ENCODE peak calls at places on chromosomes 2 and 18, in four cellular contexts. R, K, U and O are unnamed samples.

GRCh38 chr2:172693037-172693436 is 42.6 kb upstream of the RAPGEF4 start:
- DNase-seq in R (peak), K (no peak), U (peak), O (peak)

GRCh38 chr18:26791676-26792075 is 73.8 kb downstream of the AQP4 start:
- DNase-seq in R (no peak), K (no peak), U (no peak), O (no peak)

GRCh38 chr2:197873293-197873701 is 68.9 kb downstream of the PLCL1 start:
- DNase-seq in R (no peak), K (no peak), U (peak), O (peak)

GRCh38 chr2:55555977-55556376 is 36.5 kb downstream of the CFAP36 start:
- DNase-seq in R (no peak), K (no peak), U (no peak), O (peak)

GRCh38 chr2:223566398-223566797 is 35.8 kb downstream of the SCG2 start:
- DNase-seq in R (no peak), K (no peak), U (no peak), O (no peak)

GRCh38 chr2:96404446-96405373 is 69.1 kb downstream of the NCAPH start:
- DNase-seq in R (peak), K (no peak), U (no peak), O (no peak)

GRCh38 chr2:179234658-179235240 is 29.9 kb downstream of the SESTD1 start:
- DNase-seq in R (no peak), K (no peak), U (no peak), O (no peak)

GRCh38 chr18:57923606-57924005 is 120.4 kb upstream of the NEDD4L start:
- DNase-seq in R (no peak), K (peak), U (no peak), O (no peak)

GRCh38 chr2:219448776-219449476 is 14.3 kb downstream of the SPEG start:
- DNase-seq in R (no peak), K (peak), U (no peak), O (no peak)

GRCh38 chr2:16189019-16189850 is 248.9 kb downstream of the MYCN start:
- DNase-seq in R (no peak), K (no peak), U (no peak), O (no peak)

GRCh38 chr2:225173909-225174308 is 131.6 kb upstream of the DOCK10 start:
- DNase-seq in R (no peak), K (peak), U (no peak), O (no peak)

GRCh38 chr2:238883315-238884004 is 35.6 kb downstream of the TWIST2 start:
- DNase-seq in R (no peak), K (no peak), U (no peak), O (peak)

GRCh38 chr18:12283256-12283655 is 24.8 kb upstream of the TUBB6 start:
- DNase-seq in R (no peak), K (no peak), U (peak), O (peak)

GRCh38 chr2:154952346-154953010 is 254.0 kb downstream of the KCNJ3 start:
- DNase-seq in R (peak), K (no peak), U (no peak), O (no peak)

GRCh38 chr2:241901018-241901380 is 31.5 kb downstream of the RTP5 start:
- DNase-seq in R (no peak), K (no peak), U (no peak), O (no peak)

GRCh38 chr2:191486584-191487320 is 191.2 kb upstream of the NABP1 start:
- DNase-seq in R (no peak), K (no peak), U (peak), O (peak)

GRCh38 chr2:54809814-54810213 is 86.4 kb downstream of the EML6 start:
- DNase-seq in R (no peak), K (no peak), U (peak), O (peak)

GRCh38 chr2:96580771-96581170 is 44.2 kb downstream of the ARID5A start:
- DNase-seq in R (no peak), K (no peak), U (no peak), O (peak)

GRCh38 chr18:26205318-26205717 is 20.9 kb upstream of the TAF4B start:
- DNase-seq in R (no peak), K (no peak), U (no peak), O (no peak)

GRCh38 chr2:128797937-128798336 is 479.3 kb upstream of the HS6ST1 start:
- DNase-seq in R (no peak), K (no peak), U (no peak), O (no peak)

GRCh38 chr2:241665731-241666440 is 20.7 kb downstream of the DTYMK start:
- DNase-seq in R (no peak), K (no peak), U (no peak), O (peak)

GRCh38 chr2:119174216-119174992 is 15.9 kb upstream of the C1QL2 start:
- DNase-seq in R (peak), K (peak), U (no peak), O (no peak)

GRCh38 chr2:1607236-1607920 is 136.9 kb downstream of the PXDN start:
- DNase-seq in R (no peak), K (no peak), U (no peak), O (no peak)